ENCODE peak calls at places on chromosomes 6 and 20, in nine cellular contexts. X is IMR-90, C is heart left ventricle, A is erythroblast, L is suprapubic skin, N is ovary, T is body of pancreas, Q is uterus, V is prostate gland. G is an unnamed sample.

GRCh38 chr6:121521164-121521555 is 85.7 kb downstream of the GJA1 start:
- DNase-seq in X (peak), T (no peak), N (no peak), V (no peak), L (no peak), C (no peak), Q (no peak), A (no peak), G (no peak)

GRCh38 chr6:20259316-20260049 is 47.2 kb upstream of the MBOAT1 start:
- DNase-seq in V (no peak), L (no peak), Q (no peak), N (no peak), T (no peak), X (no peak), C (no peak), A (no peak), G (no peak)

GRCh38 chr20:64222273-64222672 is 33.3 kb upstream of the PCMTD2 start:
- DNase-seq in X (peak), N (no peak), A (no peak), T (no peak), C (no peak), V (no peak), L (no peak), Q (no peak), G (no peak)

GRCh38 chr6:13375360-13375878 is 47.1 kb upstream of the TBC1D7 start:
- DNase-seq in T (no peak), C (no peak), Q (no peak), A (no peak), N (no peak), V (no peak), L (no peak), X (no peak), G (no peak)

GRCh38 chr20:56433880-56434255 is 21.8 kb downstream of the CASS4 start:
- DNase-seq in A (no peak), L (no peak), V (no peak), X (peak), Q (no peak), C (no peak), N (no peak), T (no peak), G (no peak)

GRCh38 chr6:166629628-166630027 is 2.6 kb upstream of the RPS6KA2 start:
- DNase-seq in V (no peak), A (peak), X (peak), C (no peak), L (no peak), Q (no peak), N (no peak), T (no peak), G (no peak)

GRCh38 chr6:138036955-138037592 is 70.1 kb downstream of the PERP start:
- DNase-seq in T (no peak), A (no peak), Q (no peak), N (no peak), C (no peak), V (no peak), L (no peak), X (peak), G (no peak)

GRCh38 chr6:4210619-4211419 is 75.4 kb upstream of the ECI2 start:
- DNase-seq in L (no peak), X (peak), N (peak), Q (peak), C (peak), A (peak), V (peak), T (peak), G (peak)

GRCh38 chr6:167806061-167806700 is 20.5 kb upstream of the AFDN start:
- DNase-seq in C (no peak), X (no peak), N (no peak), A (no peak), V (no peak), L (no peak), Q (no peak), T (no peak), G (peak)

GRCh38 chr20:23641936-23642751 is 4.4 kb upstream of the CST3 start:
- DNase-seq in C (no peak), A (no peak), L (no peak), N (peak), Q (no peak), X (peak), T (no peak), V (no peak), G (no peak)

GRCh38 chr6:17886891-17887290 is 100.5 kb downstream of the KIF13A start:
- DNase-seq in L (no peak), C (no peak), N (no peak), Q (no peak), A (no peak), X (peak), T (no peak), V (no peak), G (no peak)

GRCh38 chr6:124854338-124854922 is 107.8 kb upstream of the RNF217 start:
- DNase-seq in V (no peak), C (no peak), T (no peak), L (no peak), A (no peak), N (no peak), Q (no peak), X (no peak), G (no peak)

GRCh38 chr20:50146214-50146613 is 7.3 kb downstream of the PEDS1 start:
- DNase-seq in A (no peak), N (no peak), T (no peak), Q (no peak), L (no peak), X (peak), V (no peak), C (no peak), G (no peak)

GRCh38 chr20:50144362-50144761 is 9.2 kb downstream of the PEDS1 start:
- DNase-seq in V (peak), N (no peak), C (no peak), A (no peak), T (no peak), X (peak), Q (peak), L (peak), G (peak)

GRCh38 chr20:50142812-50143211 is 10.7 kb downstream of the PEDS1 start:
- DNase-seq in L (no peak), V (no peak), T (no peak), N (no peak), Q (no peak), C (no peak), A (no peak), X (no peak), G (no peak)

GRCh38 chr20:50149481-50150254 is 3.9 kb downstream of the PEDS1 start:
- DNase-seq in N (no peak), X (no peak), C (no peak), T (peak), L (no peak), A (no peak), V (no peak), Q (no peak), G (no peak)

DNA sequence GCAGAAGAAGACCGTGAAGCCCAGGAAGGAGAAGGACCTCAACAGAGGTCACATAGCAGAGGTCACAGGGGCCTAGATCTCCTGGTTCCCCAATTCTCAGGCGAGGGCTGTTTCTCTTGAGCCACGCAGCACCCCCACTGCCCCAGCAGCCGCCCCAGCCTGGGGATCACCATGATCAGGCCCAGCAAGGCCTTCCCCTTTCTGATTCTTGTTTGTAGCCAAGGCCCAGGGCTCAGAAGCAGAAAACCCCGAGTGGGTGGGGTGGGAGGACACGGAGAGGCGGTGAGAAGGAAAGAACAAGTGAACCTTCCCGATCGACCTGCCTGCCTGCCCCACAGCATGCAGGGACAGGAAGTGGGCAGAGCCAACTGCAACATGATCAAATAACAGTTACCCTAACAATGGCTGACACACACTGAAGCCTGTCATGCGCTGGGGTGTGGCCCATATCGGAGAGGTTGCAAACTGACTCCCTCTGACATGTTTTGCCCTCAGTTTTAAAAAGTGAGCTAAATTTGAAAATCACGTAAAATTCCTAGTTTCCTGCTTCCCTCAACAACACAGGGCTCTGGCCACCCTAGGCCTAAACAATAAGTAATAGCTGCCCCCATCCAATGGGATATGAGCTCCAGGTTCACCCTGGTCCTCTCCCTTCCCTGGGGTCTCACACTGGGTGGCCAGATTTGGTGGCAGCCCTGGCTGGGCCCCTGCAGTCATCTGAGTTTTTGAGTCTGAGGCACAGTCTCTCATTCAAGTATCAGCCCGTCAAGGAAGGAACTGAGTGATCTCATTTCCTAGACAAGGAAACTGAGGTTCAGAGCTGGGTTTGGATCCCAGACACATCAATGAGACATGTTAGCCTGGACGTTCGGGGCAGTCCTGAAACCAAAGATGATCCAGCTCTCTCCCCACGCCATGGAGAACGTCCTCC is 6.5 kb downstream of the PEDS1 start:
- DNase-seq in Q (no peak), N (no peak), C (peak), A (peak), T (no peak), V (peak), L (peak), X (peak), G (peak)
- TF ChIP-seq POLR2A in Q (no peak), N (no peak), C (no peak), A (peak), T (no peak), V (peak), L (no peak), X (no peak), G (no peak)

DNA sequence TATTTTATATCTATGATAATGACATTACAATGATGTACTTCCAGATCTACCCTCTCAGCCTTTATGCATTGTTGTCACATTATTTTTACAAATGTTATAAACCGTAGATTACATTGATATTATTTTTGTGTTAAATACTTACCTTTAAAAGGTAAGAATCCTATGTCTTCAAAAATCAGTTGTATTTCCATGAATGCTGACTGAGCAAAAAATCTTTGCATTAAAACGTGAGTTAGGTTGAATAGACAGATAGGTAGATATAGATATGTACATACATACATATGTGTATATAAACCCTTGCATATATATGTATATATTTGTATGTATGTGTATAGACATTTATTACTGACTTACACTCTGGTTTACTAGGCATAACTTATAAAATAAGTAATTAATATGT is 558.2 kb downstream of the CDH26 start:
- DNase-seq in Q (no peak), A (no peak), C (no peak), L (no peak), V (no peak), X (no peak), N (no peak), T (no peak), G (no peak)
- TF ChIP-seq POLR2A in Q (no peak), A (no peak), C (no peak), L (no peak), V (no peak), X (no peak), N (no peak), T (no peak), G (no peak)

DNA sequence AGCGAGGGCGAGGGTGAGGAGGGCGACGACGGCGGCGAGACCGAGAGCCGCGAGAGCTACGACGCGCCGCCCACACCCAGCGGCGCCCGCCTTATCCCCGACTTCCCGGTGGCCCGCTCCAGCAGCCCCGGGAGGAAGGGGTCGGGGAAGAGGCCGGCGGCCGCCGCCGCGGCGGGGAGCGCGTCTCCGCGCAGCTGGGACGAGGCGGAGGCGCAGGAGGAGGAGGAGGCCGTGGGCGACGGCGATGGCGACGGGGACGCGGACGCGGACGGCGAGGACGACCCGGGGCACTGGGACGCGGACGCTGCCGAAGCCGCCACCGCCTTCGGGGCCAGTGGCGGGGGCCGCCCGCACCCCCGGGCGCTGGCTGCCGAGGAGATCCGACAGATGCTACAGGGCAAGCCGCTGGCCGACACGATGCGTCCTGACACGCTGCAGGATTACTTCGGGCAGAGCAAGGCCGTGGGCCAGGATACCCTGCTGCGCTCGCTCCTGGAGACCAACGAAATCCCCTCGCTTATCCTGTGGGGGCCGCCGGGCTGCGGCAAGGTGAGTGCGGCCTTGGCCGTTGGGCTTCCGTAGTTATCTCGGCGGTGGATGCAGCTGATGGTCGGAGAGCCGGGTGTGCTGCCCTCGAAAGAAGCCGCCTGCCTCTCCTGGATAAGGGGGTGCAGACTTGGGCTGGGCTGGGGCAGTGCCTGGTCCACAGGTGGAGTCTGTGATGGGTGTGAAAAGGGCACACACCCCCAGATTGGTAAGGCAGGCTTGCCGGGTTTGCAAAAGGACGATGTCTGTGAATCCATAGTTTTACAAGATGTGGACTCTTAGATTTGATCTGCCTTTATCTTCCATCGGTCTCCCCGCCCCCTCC is 938 bp downstream of the WRNIP1 start:
- DNase-seq in Q (peak), A (peak), V (peak), C (peak), T (peak), L (peak), N (peak), X (peak), G (peak)
- TF ChIP-seq POLR2A in Q (no peak), A (no peak), V (no peak), C (no peak), T (no peak), L (no peak), N (no peak), X (no peak), G (no peak)

GRCh38 chr6:46651766-46652165 is 852 bp downstream of the CYP39A1 start:
- DNase-seq in A (no peak), X (no peak), V (no peak), L (no peak), T (no peak), Q (no peak), C (no peak), N (no peak), G (no peak)

GRCh38 chr6:46652232-46652602 is 401 bp downstream of the CYP39A1 start:
- DNase-seq in Q (no peak), X (no peak), V (no peak), N (no peak), C (no peak), T (no peak), L (no peak), A (no peak), G (no peak)

GRCh38 chr6:46651006-46651405 is 1.6 kb downstream of the CYP39A1 start:
- DNase-seq in N (no peak), X (peak), V (no peak), A (no peak), T (no peak), Q (no peak), C (no peak), L (no peak), G (no peak)

GRCh38 chr6:46653439-46653942 is 716 bp downstream of the SLC25A27 start:
- DNase-seq in V (no peak), Q (no peak), C (no peak), N (no peak), L (no peak), X (no peak), T (no peak), A (no peak), G (no peak)

DNA sequence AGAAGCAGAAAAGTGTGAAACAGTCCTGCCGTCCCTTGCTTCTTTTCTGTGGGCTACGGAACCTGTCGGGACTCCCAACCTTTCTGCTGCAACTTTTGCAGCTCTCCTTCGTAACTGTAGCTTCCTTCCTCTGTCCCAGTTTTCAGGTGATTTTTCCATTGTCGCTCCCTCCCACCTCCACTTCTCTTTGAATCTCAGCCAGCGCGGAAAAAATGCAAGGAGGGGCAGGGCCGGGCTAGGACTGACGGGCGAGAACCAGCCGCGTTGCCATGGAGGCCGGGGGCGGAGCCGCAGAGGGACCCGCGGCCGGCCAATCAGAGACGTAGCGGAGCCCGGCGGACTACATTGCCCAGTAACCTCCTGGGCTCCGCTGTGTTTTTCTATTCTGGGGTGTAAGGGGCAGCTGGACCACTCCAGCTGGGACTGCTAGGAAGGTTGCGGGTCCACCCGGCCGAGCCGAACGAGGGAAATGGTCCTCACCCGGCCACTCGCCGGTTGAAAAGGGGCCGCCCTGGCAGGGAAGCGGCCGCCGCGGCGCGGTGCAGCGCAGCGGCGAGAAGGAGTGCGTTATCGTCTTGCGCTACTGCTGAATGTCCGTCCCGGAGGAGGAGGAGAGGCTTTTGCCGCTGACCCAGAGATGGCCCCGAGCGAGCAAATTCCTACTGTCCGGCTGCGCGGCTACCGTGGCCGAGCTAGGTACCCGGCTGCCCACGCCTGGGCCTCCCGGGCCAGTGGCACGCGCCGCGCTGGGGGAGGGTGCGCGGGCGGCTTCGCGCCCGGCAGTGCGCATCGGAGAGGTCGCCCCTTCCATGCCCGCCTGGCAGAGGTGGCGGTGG is at the start of the genes CYP39A1 and SLC25A27:
- DNase-seq in L (peak), A (peak), N (peak), C (peak), V (peak), Q (peak), X (peak), T (peak), G (peak)
- TF ChIP-seq POLR2A in L (no peak), A (no peak), N (no peak), C (no peak), V (peak), Q (peak), X (no peak), T (peak), G (peak)

GRCh38 chr6:44072959-44073611 is 54.2 kb downstream of the MRPL14 start:
- DNase-seq in V (peak), X (peak), C (peak), Q (peak), T (peak), N (peak), A (no peak), L (peak), G (peak)
- TF ChIP-seq POLR2A in V (peak), X (no peak), C (no peak), Q (peak), T (no peak), N (no peak), A (peak), L (no peak), G (no peak)

DNA sequence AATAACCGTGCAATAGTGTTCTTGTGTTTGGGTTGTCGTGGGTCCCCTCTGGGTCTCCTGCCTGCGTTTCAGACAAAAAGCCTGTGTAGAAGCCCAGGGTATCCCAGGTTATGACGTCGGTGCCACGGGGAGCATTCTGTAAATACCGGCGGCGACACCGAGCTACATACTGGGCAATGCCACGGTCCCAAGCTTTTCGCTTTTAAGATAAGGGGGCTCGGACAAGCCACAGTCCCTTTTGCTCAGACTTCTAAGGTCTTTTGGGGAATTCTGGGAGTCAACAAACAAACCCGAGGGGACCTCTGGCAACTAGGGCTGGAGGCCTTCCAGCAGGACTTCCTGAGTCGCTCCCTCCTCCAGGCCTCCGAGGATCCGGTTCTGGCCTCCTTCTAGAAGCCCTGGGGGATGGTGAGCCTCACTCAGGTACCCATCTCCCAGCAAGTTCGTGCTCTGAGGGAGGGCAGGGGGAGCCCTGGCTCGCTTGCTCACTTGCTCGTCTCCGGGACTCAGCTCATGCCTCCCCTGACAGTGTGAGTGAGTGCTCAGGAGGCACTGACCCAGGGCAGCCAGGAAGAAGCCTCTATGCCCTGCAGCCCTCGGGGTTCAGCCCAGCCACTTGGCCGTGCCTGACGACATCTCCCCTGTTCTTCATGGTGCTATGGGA is 62.4 kb upstream of the MRPS10 start:
- DNase-seq in C (peak), X (peak), L (no peak), V (peak), N (peak), Q (peak), T (no peak), A (no peak), G (no peak)
- TF ChIP-seq POLR2A in C (no peak), X (no peak), L (no peak), V (no peak), N (no peak), Q (no peak), T (no peak), A (no peak), G (no peak)

G was measured in transverse colon.